ENCODE peak calls at places on chromosomes 6 and 20, in ten cellular contexts. D is retina; B is GM23248; F is effector memory CD4-positive, alpha-beta T cell; Z is GM06990; N is fibroblast of lung; O is NCI-H460; C is HAP-1; Y is NCI-H1930; S is stimulated activated CD4-positive, alpha-beta T cell treated with anti-CD3 and anti-CD28 coated beads, Interleukin-2, amount 100 ng/mL, for 48 hours. R is an unnamed sample.

GRCh38 chr6:22437665-22438064 is 131.7 kb upstream of the HDGFL1 start:
- DNase-seq in D (no peak), B (no peak), F (no peak), Z (no peak), N (no peak), O (no peak), C (no peak), Y (no peak), S (no peak), R (no peak)

GRCh38 chr6:156425374-156425773 is 351.8 kb upstream of the ARID1B start:
- DNase-seq in D (no peak), B (peak; percentile 51), F (no peak), Z (no peak), N (peak; percentile 78), O (no peak), C (no peak), Y (no peak), S (no peak), R (peak; percentile 14)

GRCh38 chr6:56101141-56101553 is 146.2 kb downstream of the COL21A1 start:
- DNase-seq in D (no peak), B (peak; percentile 93), F (no peak), Z (no peak), N (peak; percentile 98), O (peak; percentile 47), C (no peak), Y (no peak), S (no peak), R (peak; percentile 96)

GRCh38 chr20:58420798-58421496 is 31.9 kb downstream of the VAPB start:
- DNase-seq in D (no peak), B (peak; percentile 87), F (no peak), Z (no peak), N (peak; percentile 54), O (no peak), C (no peak), Y (no peak), S (no peak), R (peak; percentile 34)

GRCh38 chr20:49669601-49670189 is 44.0 kb downstream of the B4GALT5 start:
- DNase-seq in D (no peak), B (no peak), F (no peak), Z (peak; percentile 80), N (no peak), O (no peak), C (no peak), Y (no peak), S (no peak), R (no peak)

GRCh38 chr6:122818866-122819265 is 29.8 kb downstream of the SMPDL3A start:
- DNase-seq in D (no peak), B (no peak), F (no peak), Z (no peak), N (no peak), O (no peak), C (peak; percentile 16), Y (peak; percentile 73), S (no peak), R (no peak)

GRCh38 chr20:41058007-41058673 is 29.5 kb downstream of the TOP1 start:
- DNase-seq in D (no peak), B (peak; percentile 93), F (no peak), Z (no peak), N (peak; percentile 58), O (no peak), C (no peak), Y (no peak), S (no peak), R (peak; percentile 39)

GRCh38 chr20:13800728-13801134 is 15.9 kb downstream of the NDUFAF5 start:
- DNase-seq in D (no peak), B (peak; percentile 76), F (no peak), Z (no peak), N (peak; percentile 96), O (no peak), C (no peak), Y (peak; percentile 13), S (no peak), R (peak; percentile 65)

GRCh38 chr6:79384845-79385244 is 150.4 kb upstream of the HMGN3 start:
- DNase-seq in D (peak; percentile 12), B (no peak), F (no peak), Z (no peak), N (peak; percentile 32), O (no peak), C (no peak), Y (no peak), S (no peak), R (no peak)

GRCh38 chr20:8213831-8214587 is 81.9 kb downstream of the PLCB1 start:
- DNase-seq in D (no peak), B (no peak), F (no peak), Z (peak; percentile 42), N (no peak), O (no peak), C (no peak), Y (no peak), S (no peak), R (no peak)

GRCh38 chr6:4973972-4974885 is 29.6 kb downstream of the RPP40 start:
- DNase-seq in D (peak; percentile 24), B (peak; percentile 72), F (no peak), Z (no peak), N (peak; percentile 72), O (no peak), C (no peak), Y (no peak), S (no peak), R (no peak)

GRCh38 chr6:45377041-45377554 is 636 bp downstream of the SUPT3H start:
- DNase-seq in D (no peak), B (peak; percentile 58), F (no peak), Z (no peak), N (peak; percentile 31), O (no peak), C (peak; percentile 18), Y (no peak), S (no peak), R (no peak)

GRCh38 chr20:48115511-48115910 is 330.2 kb upstream of the SULF2 start:
- DNase-seq in D (no peak), B (no peak), F (no peak), Z (no peak), N (no peak), O (no peak), C (no peak), Y (no peak), S (no peak), R (no peak)

GRCh38 chr6:36633370-36633769 is 39.2 kb downstream of the SRSF3 start:
- DNase-seq in D (no peak), B (no peak), F (no peak), Z (no peak), N (no peak), O (no peak), C (no peak), Y (no peak), S (no peak), R (no peak)

GRCh38 chr6:16136086-16136485 is 7.2 kb downstream of the MYLIP start:
- DNase-seq in D (no peak), B (no peak), F (peak; percentile 58), Z (no peak), N (no peak), O (no peak), C (no peak), Y (no peak), S (no peak), R (no peak)

GRCh38 chr6:100346828-100347227 is 117.9 kb downstream of the SIM1 start:
- DNase-seq in D (no peak), B (peak; percentile 86), F (no peak), Z (no peak), N (peak; percentile 52), O (no peak), C (no peak), Y (no peak), S (no peak), R (peak; percentile 75)

GRCh38 chr6:36962874-36963273 is 8.3 kb downstream of the PI16 start:
- DNase-seq in D (peak; percentile 17), B (peak; percentile 45), F (peak; percentile 74), Z (peak; percentile 37), N (peak; percentile 57), O (no peak), C (no peak), Y (no peak), S (peak; percentile 70), R (no peak)

GRCh38 chr20:63290677-63291472 is 2.1 kb upstream of the COL20A1 start:
- DNase-seq in D (peak; percentile 81), B (peak; percentile 70), F (peak; percentile 34), Z (peak; percentile 61), N (peak; percentile 12), O (peak; percentile 26), C (peak; percentile 21), Y (peak; percentile 25), S (peak; percentile 82), R (no peak)

GRCh38 chr6:8888468-8888867 is 453.1 kb upstream of the SLC35B3 start:
- DNase-seq in D (no peak), B (peak; percentile 31), F (no peak), Z (no peak), N (no peak), O (peak; percentile 18), C (no peak), Y (no peak), S (no peak), R (no peak)

GRCh38 chr20:54043044-54043967 is 27.1 kb downstream of the BCAS1 start:
- DNase-seq in D (no peak), B (peak; percentile 73), F (no peak), Z (no peak), N (no peak), O (no peak), C (no peak), Y (no peak), S (no peak), R (no peak)

GRCh38 chr20:37567671-37568588 is 40.3 kb upstream of the BLCAP start:
- DNase-seq in D (peak; percentile 64), B (peak; percentile 12), F (no peak), Z (no peak), N (no peak), O (no peak), C (peak; percentile 32), Y (peak; percentile 17), S (no peak), R (no peak)

GRCh38 chr6:52754443-52754842 is 8.8 kb downstream of the GSTA2 start:
- DNase-seq in D (no peak), B (no peak), F (no peak), Z (no peak), N (no peak), O (no peak), C (no peak), Y (no peak), S (no peak), R (no peak)

GRCh38 chr20:40317156-40317790 is 371.8 kb downstream of the MAFB start:
- DNase-seq in D (no peak), B (no peak), F (no peak), Z (no peak), N (no peak), O (no peak), C (no peak), Y (no peak), S (no peak), R (no peak)

GRCh38 chr6:40733290-40733689 is 146.1 kb upstream of the LRFN2 start:
- DNase-seq in D (no peak), B (no peak), F (no peak), Z (no peak), N (no peak), O (no peak), C (no peak), Y (no peak), S (no peak), R (no peak)

GRCh38 chr6:24205020-24205492 is 79.0 kb downstream of the NRSN1 start:
- DNase-seq in D (peak; percentile 75), B (peak; percentile 48), F (no peak), Z (peak; percentile 15), N (peak; percentile 55), O (peak; percentile 33), C (peak; percentile 47), Y (peak; percentile 56), S (peak; percentile 10), R (no peak)

GRCh38 chr6:2108700-2109306 is 136.6 kb downstream of the GMDS start:
- DNase-seq in D (no peak), B (no peak), F (no peak), Z (no peak), N (no peak), O (no peak), C (no peak), Y (peak; percentile 84), S (no peak), R (no peak)

GRCh38 chr6:119337762-119338161 is 11.8 kb downstream of the MAN1A1 start:
- DNase-seq in D (no peak), B (no peak), F (no peak), Z (no peak), N (no peak), O (no peak), C (no peak), Y (no peak), S (no peak), R (no peak)

GRCh38 chr6:32852844-32853540 is 512 bp downstream of the TAP1 start:
- DNase-seq in D (peak; percentile 80), B (peak; percentile 67), F (peak; percentile 54), Z (no peak), N (peak; percentile 27), O (no peak), C (no peak), Y (no peak), S (no peak), R (peak; percentile 5)